ENCODE peak calls at places on chromosomes 7 and 10, in ten cellular contexts. One of them, this sample, is unnamed.

GRCh38 chr10:71282323-71282680 is 36.8 kb upstream of the SLC29A3 start:
- DNase-seq in iPS DF 6.9: no peak
- DNase-seq in stimulated activated CD4-positive, alpha-beta T cell treated with anti-CD3 and anti-CD28 coated beads, Interleukin-1b, Interleukin-23, amount 100 ng/mL, for 24 hours: no peak
- DNase-seq in NCI-H82: no peak
- DNase-seq in GF-D8: no peak
- DNase-seq in EH: no peak
- DNase-seq in stimulated activated CD8-positive, alpha-beta memory T cell treated with anti-CD3 and anti-CD28 coated beads, Interleukin-4, amount 100 ng/mL, for 24 hours: no peak
- DNase-seq in aorta: no peak
- DNase-seq in osteocyte: no peak
- DNase-seq in activated naive CD4-positive, alpha-beta T cell: no peak
- DNase-seq in this sample: no peak

GRCh38 chr7:135974667-135975066 is 2.5 kb downstream of the MTPN start:
- DNase-seq in aorta: no peak
- DNase-seq in osteocyte: no peak
- DNase-seq in stimulated activated CD4-positive, alpha-beta T cell treated with anti-CD3 and anti-CD28 coated beads, Interleukin-1b, Interleukin-23, amount 100 ng/mL, for 24 hours: no peak
- DNase-seq in EH: no peak
- DNase-seq in stimulated activated CD8-positive, alpha-beta memory T cell treated with anti-CD3 and anti-CD28 coated beads, Interleukin-4, amount 100 ng/mL, for 24 hours: no peak
- DNase-seq in GF-D8: no peak
- DNase-seq in activated naive CD4-positive, alpha-beta T cell: no peak
- DNase-seq in iPS DF 6.9: no peak
- DNase-seq in NCI-H82: no peak
- DNase-seq in this sample: no peak

GRCh38 chr10:97000487-97001182 is 168.5 kb downstream of the LCOR start:
- DNase-seq in osteocyte: no peak
- DNase-seq in iPS DF 6.9: no peak
- DNase-seq in stimulated activated CD4-positive, alpha-beta T cell treated with anti-CD3 and anti-CD28 coated beads, Interleukin-1b, Interleukin-23, amount 100 ng/mL, for 24 hours: no peak
- DNase-seq in activated naive CD4-positive, alpha-beta T cell: no peak
- DNase-seq in EH: no peak
- DNase-seq in NCI-H82: no peak
- DNase-seq in stimulated activated CD8-positive, alpha-beta memory T cell treated with anti-CD3 and anti-CD28 coated beads, Interleukin-4, amount 100 ng/mL, for 24 hours: no peak
- DNase-seq in GF-D8: no peak
- DNase-seq in aorta: no peak
- DNase-seq in this sample: peak; percentile 29

GRCh38 chr7:151673216-151673615 is 153.5 kb upstream of the RHEB start:
- DNase-seq in stimulated activated CD8-positive, alpha-beta memory T cell treated with anti-CD3 and anti-CD28 coated beads, Interleukin-4, amount 100 ng/mL, for 24 hours: no peak
- DNase-seq in activated naive CD4-positive, alpha-beta T cell: no peak
- DNase-seq in stimulated activated CD4-positive, alpha-beta T cell treated with anti-CD3 and anti-CD28 coated beads, Interleukin-1b, Interleukin-23, amount 100 ng/mL, for 24 hours: no peak
- DNase-seq in aorta: no peak
- DNase-seq in EH: no peak
- DNase-seq in GF-D8: no peak
- DNase-seq in NCI-H82: no peak
- DNase-seq in osteocyte: no peak
- DNase-seq in iPS DF 6.9: no peak
- DNase-seq in this sample: no peak

GRCh38 chr10:122245136-122245535 is 26.0 kb upstream of the BTBD16 start:
- DNase-seq in activated naive CD4-positive, alpha-beta T cell: no peak
- DNase-seq in GF-D8: no peak
- DNase-seq in stimulated activated CD8-positive, alpha-beta memory T cell treated with anti-CD3 and anti-CD28 coated beads, Interleukin-4, amount 100 ng/mL, for 24 hours: no peak
- DNase-seq in aorta: no peak
- DNase-seq in EH: no peak
- DNase-seq in NCI-H82: no peak
- DNase-seq in stimulated activated CD4-positive, alpha-beta T cell treated with anti-CD3 and anti-CD28 coated beads, Interleukin-1b, Interleukin-23, amount 100 ng/mL, for 24 hours: no peak
- DNase-seq in iPS DF 6.9: no peak
- DNase-seq in osteocyte: no peak
- DNase-seq in this sample: no peak

GRCh38 chr7:100674441-100675407 is 1.2 kb downstream of the GNB2 start:
- DNase-seq in aorta: peak; percentile 80
- DNase-seq in stimulated activated CD8-positive, alpha-beta memory T cell treated with anti-CD3 and anti-CD28 coated beads, Interleukin-4, amount 100 ng/mL, for 24 hours: peak; percentile 28
- DNase-seq in NCI-H82: peak; percentile 58
- DNase-seq in activated naive CD4-positive, alpha-beta T cell: peak; percentile 52
- DNase-seq in GF-D8: no peak
- DNase-seq in osteocyte: no peak
- DNase-seq in EH: peak; percentile 16
- DNase-seq in iPS DF 6.9: no peak
- DNase-seq in stimulated activated CD4-positive, alpha-beta T cell treated with anti-CD3 and anti-CD28 coated beads, Interleukin-1b, Interleukin-23, amount 100 ng/mL, for 24 hours: no peak
- DNase-seq in this sample: no peak

GRCh38 chr10:47025540-47026300 is 114.5 kb downstream of the PTPN20 start:
- DNase-seq in stimulated activated CD8-positive, alpha-beta memory T cell treated with anti-CD3 and anti-CD28 coated beads, Interleukin-4, amount 100 ng/mL, for 24 hours: no peak
- DNase-seq in NCI-H82: peak; percentile 55
- DNase-seq in aorta: peak; percentile 82
- DNase-seq in iPS DF 6.9: no peak
- DNase-seq in osteocyte: peak; percentile 72
- DNase-seq in activated naive CD4-positive, alpha-beta T cell: no peak
- DNase-seq in GF-D8: no peak
- DNase-seq in EH: peak; percentile 88
- DNase-seq in stimulated activated CD4-positive, alpha-beta T cell treated with anti-CD3 and anti-CD28 coated beads, Interleukin-1b, Interleukin-23, amount 100 ng/mL, for 24 hours: no peak
- DNase-seq in this sample: peak; percentile 63

GRCh38 chr10:102117391-102118159 is 2.6 kb downstream of the LDB1 start:
- DNase-seq in GF-D8: peak; percentile 87
- DNase-seq in aorta: peak; percentile 93
- DNase-seq in stimulated activated CD4-positive, alpha-beta T cell treated with anti-CD3 and anti-CD28 coated beads, Interleukin-1b, Interleukin-23, amount 100 ng/mL, for 24 hours: peak; percentile 51
- DNase-seq in iPS DF 6.9: no peak
- DNase-seq in osteocyte: peak; percentile 95
- DNase-seq in NCI-H82: peak; percentile 81
- DNase-seq in activated naive CD4-positive, alpha-beta T cell: peak; percentile 54
- DNase-seq in EH: peak; percentile 78
- DNase-seq in stimulated activated CD8-positive, alpha-beta memory T cell treated with anti-CD3 and anti-CD28 coated beads, Interleukin-4, amount 100 ng/mL, for 24 hours: peak; percentile 45
- DNase-seq in this sample: peak; percentile 77

GRCh38 chr7:137475966-137476365 is 132.4 kb upstream of the PTN start:
- DNase-seq in activated naive CD4-positive, alpha-beta T cell: no peak
- DNase-seq in GF-D8: no peak
- DNase-seq in aorta: no peak
- DNase-seq in iPS DF 6.9: no peak
- DNase-seq in NCI-H82: no peak
- DNase-seq in stimulated activated CD4-positive, alpha-beta T cell treated with anti-CD3 and anti-CD28 coated beads, Interleukin-1b, Interleukin-23, amount 100 ng/mL, for 24 hours: no peak
- DNase-seq in stimulated activated CD8-positive, alpha-beta memory T cell treated with anti-CD3 and anti-CD28 coated beads, Interleukin-4, amount 100 ng/mL, for 24 hours: no peak
- DNase-seq in EH: no peak
- DNase-seq in osteocyte: no peak
- DNase-seq in this sample: no peak

GRCh38 chr10:51770719-51771118 is 71.3 kb upstream of the CSTF2T start:
- DNase-seq in osteocyte: no peak
- DNase-seq in iPS DF 6.9: no peak
- DNase-seq in NCI-H82: no peak
- DNase-seq in stimulated activated CD8-positive, alpha-beta memory T cell treated with anti-CD3 and anti-CD28 coated beads, Interleukin-4, amount 100 ng/mL, for 24 hours: no peak
- DNase-seq in aorta: no peak
- DNase-seq in activated naive CD4-positive, alpha-beta T cell: no peak
- DNase-seq in GF-D8: no peak
- DNase-seq in stimulated activated CD4-positive, alpha-beta T cell treated with anti-CD3 and anti-CD28 coated beads, Interleukin-1b, Interleukin-23, amount 100 ng/mL, for 24 hours: no peak
- DNase-seq in EH: no peak
- DNase-seq in this sample: no peak

GRCh38 chr10:67306588-67307205 is 380.9 kb downstream of the LRRTM3 start:
- DNase-seq in NCI-H82: peak; percentile 57
- DNase-seq in EH: peak; percentile 3
- DNase-seq in iPS DF 6.9: peak; percentile 31
- DNase-seq in activated naive CD4-positive, alpha-beta T cell: no peak
- DNase-seq in GF-D8: no peak
- DNase-seq in osteocyte: no peak
- DNase-seq in stimulated activated CD4-positive, alpha-beta T cell treated with anti-CD3 and anti-CD28 coated beads, Interleukin-1b, Interleukin-23, amount 100 ng/mL, for 24 hours: no peak
- DNase-seq in aorta: no peak
- DNase-seq in stimulated activated CD8-positive, alpha-beta memory T cell treated with anti-CD3 and anti-CD28 coated beads, Interleukin-4, amount 100 ng/mL, for 24 hours: no peak
- DNase-seq in this sample: peak; percentile 4

GRCh38 chr7:131670401-131670800 is 114.0 kb upstream of the PODXL start:
- DNase-seq in NCI-H82: no peak
- DNase-seq in iPS DF 6.9: no peak
- DNase-seq in osteocyte: no peak
- DNase-seq in stimulated activated CD8-positive, alpha-beta memory T cell treated with anti-CD3 and anti-CD28 coated beads, Interleukin-4, amount 100 ng/mL, for 24 hours: no peak
- DNase-seq in stimulated activated CD4-positive, alpha-beta T cell treated with anti-CD3 and anti-CD28 coated beads, Interleukin-1b, Interleukin-23, amount 100 ng/mL, for 24 hours: no peak
- DNase-seq in GF-D8: no peak
- DNase-seq in activated naive CD4-positive, alpha-beta T cell: no peak
- DNase-seq in EH: no peak
- DNase-seq in aorta: no peak
- DNase-seq in this sample: no peak

GRCh38 chr10:89217057-89217990 is 10.2 kb upstream of the CH25H start:
- DNase-seq in stimulated activated CD8-positive, alpha-beta memory T cell treated with anti-CD3 and anti-CD28 coated beads, Interleukin-4, amount 100 ng/mL, for 24 hours: peak; percentile 26
- DNase-seq in activated naive CD4-positive, alpha-beta T cell: peak; percentile 42
- DNase-seq in iPS DF 6.9: no peak
- DNase-seq in aorta: no peak
- DNase-seq in GF-D8: no peak
- DNase-seq in NCI-H82: peak; percentile 52
- DNase-seq in osteocyte: no peak
- DNase-seq in EH: peak; percentile 64
- DNase-seq in stimulated activated CD4-positive, alpha-beta T cell treated with anti-CD3 and anti-CD28 coated beads, Interleukin-1b, Interleukin-23, amount 100 ng/mL, for 24 hours: peak; percentile 32
- DNase-seq in this sample: peak; percentile 65

GRCh38 chr7:134750083-134751062 is 29.1 kb upstream of the CALD1 start:
- DNase-seq in stimulated activated CD4-positive, alpha-beta T cell treated with anti-CD3 and anti-CD28 coated beads, Interleukin-1b, Interleukin-23, amount 100 ng/mL, for 24 hours: peak; percentile 45
- DNase-seq in osteocyte: no peak
- DNase-seq in activated naive CD4-positive, alpha-beta T cell: peak; percentile 50
- DNase-seq in EH: peak; percentile 63
- DNase-seq in NCI-H82: peak; percentile 64
- DNase-seq in GF-D8: no peak
- DNase-seq in stimulated activated CD8-positive, alpha-beta memory T cell treated with anti-CD3 and anti-CD28 coated beads, Interleukin-4, amount 100 ng/mL, for 24 hours: peak; percentile 41
- DNase-seq in aorta: no peak
- DNase-seq in iPS DF 6.9: peak; percentile 63
- DNase-seq in this sample: peak; percentile 59

GRCh38 chr7:76326646-76327233 is 24.3 kb downstream of the HSPB1 start:
- DNase-seq in stimulated activated CD4-positive, alpha-beta T cell treated with anti-CD3 and anti-CD28 coated beads, Interleukin-1b, Interleukin-23, amount 100 ng/mL, for 24 hours: no peak
- DNase-seq in activated naive CD4-positive, alpha-beta T cell: no peak
- DNase-seq in aorta: no peak
- DNase-seq in stimulated activated CD8-positive, alpha-beta memory T cell treated with anti-CD3 and anti-CD28 coated beads, Interleukin-4, amount 100 ng/mL, for 24 hours: no peak
- DNase-seq in osteocyte: no peak
- DNase-seq in NCI-H82: no peak
- DNase-seq in iPS DF 6.9: no peak
- DNase-seq in GF-D8: no peak
- DNase-seq in EH: peak; percentile 70
- DNase-seq in this sample: peak; percentile 57

GRCh38 chr7:70492641-70493040 is 639.3 kb upstream of the GALNT17 start:
- DNase-seq in osteocyte: no peak
- DNase-seq in NCI-H82: no peak
- DNase-seq in iPS DF 6.9: no peak
- DNase-seq in activated naive CD4-positive, alpha-beta T cell: no peak
- DNase-seq in EH: no peak
- DNase-seq in aorta: no peak
- DNase-seq in stimulated activated CD4-positive, alpha-beta T cell treated with anti-CD3 and anti-CD28 coated beads, Interleukin-1b, Interleukin-23, amount 100 ng/mL, for 24 hours: no peak
- DNase-seq in GF-D8: no peak
- DNase-seq in stimulated activated CD8-positive, alpha-beta memory T cell treated with anti-CD3 and anti-CD28 coated beads, Interleukin-4, amount 100 ng/mL, for 24 hours: no peak
- DNase-seq in this sample: no peak

GRCh38 chr10:133464582-133465031 is 10.9 kb downstream of the SCART1 start:
- DNase-seq in iPS DF 6.9: no peak
- DNase-seq in GF-D8: no peak
- DNase-seq in NCI-H82: no peak
- DNase-seq in EH: no peak
- DNase-seq in aorta: no peak
- DNase-seq in activated naive CD4-positive, alpha-beta T cell: no peak
- DNase-seq in stimulated activated CD4-positive, alpha-beta T cell treated with anti-CD3 and anti-CD28 coated beads, Interleukin-1b, Interleukin-23, amount 100 ng/mL, for 24 hours: no peak
- DNase-seq in stimulated activated CD8-positive, alpha-beta memory T cell treated with anti-CD3 and anti-CD28 coated beads, Interleukin-4, amount 100 ng/mL, for 24 hours: no peak
- DNase-seq in osteocyte: peak; percentile 77
- DNase-seq in this sample: no peak

GRCh38 chr10:18219096-18219495 is 78.9 kb downstream of the CACNB2 start:
- DNase-seq in NCI-H82: no peak
- DNase-seq in GF-D8: no peak
- DNase-seq in stimulated activated CD8-positive, alpha-beta memory T cell treated with anti-CD3 and anti-CD28 coated beads, Interleukin-4, amount 100 ng/mL, for 24 hours: no peak
- DNase-seq in aorta: no peak
- DNase-seq in stimulated activated CD4-positive, alpha-beta T cell treated with anti-CD3 and anti-CD28 coated beads, Interleukin-1b, Interleukin-23, amount 100 ng/mL, for 24 hours: no peak
- DNase-seq in EH: no peak
- DNase-seq in osteocyte: no peak
- DNase-seq in activated naive CD4-positive, alpha-beta T cell: no peak
- DNase-seq in iPS DF 6.9: no peak
- DNase-seq in this sample: no peak

GRCh38 chr10:131839351-131839750 is 61.5 kb upstream of the PPP2R2D start:
- DNase-seq in aorta: peak; percentile 59
- DNase-seq in EH: no peak
- DNase-seq in stimulated activated CD4-positive, alpha-beta T cell treated with anti-CD3 and anti-CD28 coated beads, Interleukin-1b, Interleukin-23, amount 100 ng/mL, for 24 hours: no peak
- DNase-seq in stimulated activated CD8-positive, alpha-beta memory T cell treated with anti-CD3 and anti-CD28 coated beads, Interleukin-4, amount 100 ng/mL, for 24 hours: no peak
- DNase-seq in osteocyte: no peak
- DNase-seq in activated naive CD4-positive, alpha-beta T cell: no peak
- DNase-seq in GF-D8: no peak
- DNase-seq in NCI-H82: no peak
- DNase-seq in iPS DF 6.9: no peak
- DNase-seq in this sample: no peak

GRCh38 chr7:137386966-137387365 is 43.4 kb upstream of the PTN start:
- DNase-seq in osteocyte: no peak
- DNase-seq in stimulated activated CD8-positive, alpha-beta memory T cell treated with anti-CD3 and anti-CD28 coated beads, Interleukin-4, amount 100 ng/mL, for 24 hours: no peak
- DNase-seq in EH: no peak
- DNase-seq in activated naive CD4-positive, alpha-beta T cell: no peak
- DNase-seq in NCI-H82: no peak
- DNase-seq in GF-D8: no peak
- DNase-seq in iPS DF 6.9: no peak
- DNase-seq in stimulated activated CD4-positive, alpha-beta T cell treated with anti-CD3 and anti-CD28 coated beads, Interleukin-1b, Interleukin-23, amount 100 ng/mL, for 24 hours: no peak
- DNase-seq in aorta: no peak
- DNase-seq in this sample: no peak

GRCh38 chr7:44103941-44104879 is at the start of gene AEBP1:
- DNase-seq in stimulated activated CD8-positive, alpha-beta memory T cell treated with anti-CD3 and anti-CD28 coated beads, Interleukin-4, amount 100 ng/mL, for 24 hours: no peak
- DNase-seq in osteocyte: no peak
- DNase-seq in NCI-H82: peak; percentile 77
- DNase-seq in iPS DF 6.9: no peak
- DNase-seq in GF-D8: no peak
- DNase-seq in aorta: peak; percentile 83
- DNase-seq in stimulated activated CD4-positive, alpha-beta T cell treated with anti-CD3 and anti-CD28 coated beads, Interleukin-1b, Interleukin-23, amount 100 ng/mL, for 24 hours: no peak
- DNase-seq in EH: peak; percentile 70
- DNase-seq in activated naive CD4-positive, alpha-beta T cell: peak; percentile 34
- DNase-seq in this sample: peak; percentile 59

GRCh38 chr10:62511656-62512055 is 137.5 kb downstream of the ZNF365 start:
- DNase-seq in osteocyte: no peak
- DNase-seq in aorta: no peak
- DNase-seq in stimulated activated CD8-positive, alpha-beta memory T cell treated with anti-CD3 and anti-CD28 coated beads, Interleukin-4, amount 100 ng/mL, for 24 hours: no peak
- DNase-seq in stimulated activated CD4-positive, alpha-beta T cell treated with anti-CD3 and anti-CD28 coated beads, Interleukin-1b, Interleukin-23, amount 100 ng/mL, for 24 hours: no peak
- DNase-seq in iPS DF 6.9: no peak
- DNase-seq in NCI-H82: no peak
- DNase-seq in EH: no peak
- DNase-seq in GF-D8: no peak
- DNase-seq in activated naive CD4-positive, alpha-beta T cell: no peak
- DNase-seq in this sample: no peak

GRCh38 chr10:76119515-76119914 is 688.1 kb downstream of the LRMDA start:
- DNase-seq in iPS DF 6.9: no peak
- DNase-seq in osteocyte: no peak
- DNase-seq in stimulated activated CD8-positive, alpha-beta memory T cell treated with anti-CD3 and anti-CD28 coated beads, Interleukin-4, amount 100 ng/mL, for 24 hours: no peak
- DNase-seq in GF-D8: no peak
- DNase-seq in activated naive CD4-positive, alpha-beta T cell: no peak
- DNase-seq in aorta: no peak
- DNase-seq in NCI-H82: no peak
- DNase-seq in EH: peak; percentile 95
- DNase-seq in stimulated activated CD4-positive, alpha-beta T cell treated with anti-CD3 and anti-CD28 coated beads, Interleukin-1b, Interleukin-23, amount 100 ng/mL, for 24 hours: no peak
- DNase-seq in this sample: peak; percentile 86

GRCh38 chr7:127733976-127734375 is 82.0 kb downstream of the SND1 start:
- DNase-seq in NCI-H82: no peak
- DNase-seq in stimulated activated CD8-positive, alpha-beta memory T cell treated with anti-CD3 and anti-CD28 coated beads, Interleukin-4, amount 100 ng/mL, for 24 hours: no peak
- DNase-seq in aorta: no peak
- DNase-seq in iPS DF 6.9: no peak
- DNase-seq in osteocyte: no peak
- DNase-seq in stimulated activated CD4-positive, alpha-beta T cell treated with anti-CD3 and anti-CD28 coated beads, Interleukin-1b, Interleukin-23, amount 100 ng/mL, for 24 hours: no peak
- DNase-seq in activated naive CD4-positive, alpha-beta T cell: no peak
- DNase-seq in GF-D8: no peak
- DNase-seq in EH: peak; percentile 28
- DNase-seq in this sample: no peak

GRCh38 chr7:142300689-142301088 is 42.8 kb upstream of the PRSS58 start:
- DNase-seq in NCI-H82: peak; percentile 73
- DNase-seq in aorta: no peak
- DNase-seq in GF-D8: no peak
- DNase-seq in EH: no peak
- DNase-seq in stimulated activated CD4-positive, alpha-beta T cell treated with anti-CD3 and anti-CD28 coated beads, Interleukin-1b, Interleukin-23, amount 100 ng/mL, for 24 hours: no peak
- DNase-seq in iPS DF 6.9: peak; percentile 55
- DNase-seq in activated naive CD4-positive, alpha-beta T cell: no peak
- DNase-seq in osteocyte: no peak
- DNase-seq in stimulated activated CD8-positive, alpha-beta memory T cell treated with anti-CD3 and anti-CD28 coated beads, Interleukin-4, amount 100 ng/mL, for 24 hours: peak; percentile 15
- DNase-seq in this sample: peak; percentile 8

GRCh38 chr10:21675157-21675796 is 141.2 kb downstream of the MLLT10 start:
- DNase-seq in stimulated activated CD8-positive, alpha-beta memory T cell treated with anti-CD3 and anti-CD28 coated beads, Interleukin-4, amount 100 ng/mL, for 24 hours: no peak
- DNase-seq in aorta: no peak
- DNase-seq in NCI-H82: peak; percentile 60
- DNase-seq in EH: peak; percentile 44
- DNase-seq in stimulated activated CD4-positive, alpha-beta T cell treated with anti-CD3 and anti-CD28 coated beads, Interleukin-1b, Interleukin-23, amount 100 ng/mL, for 24 hours: no peak
- DNase-seq in activated naive CD4-positive, alpha-beta T cell: peak; percentile 2
- DNase-seq in GF-D8: no peak
- DNase-seq in osteocyte: no peak
- DNase-seq in iPS DF 6.9: peak; percentile 22
- DNase-seq in this sample: peak; percentile 41

GRCh38 chr10:127848226-127848625 is 44.5 kb downstream of the CLRN3 start:
- DNase-seq in NCI-H82: no peak
- DNase-seq in stimulated activated CD4-positive, alpha-beta T cell treated with anti-CD3 and anti-CD28 coated beads, Interleukin-1b, Interleukin-23, amount 100 ng/mL, for 24 hours: no peak
- DNase-seq in EH: no peak
- DNase-seq in aorta: no peak
- DNase-seq in iPS DF 6.9: no peak
- DNase-seq in GF-D8: no peak
- DNase-seq in osteocyte: no peak
- DNase-seq in activated naive CD4-positive, alpha-beta T cell: no peak
- DNase-seq in stimulated activated CD8-positive, alpha-beta memory T cell treated with anti-CD3 and anti-CD28 coated beads, Interleukin-4, amount 100 ng/mL, for 24 hours: no peak
- DNase-seq in this sample: no peak

GRCh38 chr10:14736600-14737081 is 38.1 kb downstream of the FAM107B start:
- DNase-seq in NCI-H82: no peak
- DNase-seq in iPS DF 6.9: no peak
- DNase-seq in stimulated activated CD8-positive, alpha-beta memory T cell treated with anti-CD3 and anti-CD28 coated beads, Interleukin-4, amount 100 ng/mL, for 24 hours: no peak
- DNase-seq in activated naive CD4-positive, alpha-beta T cell: no peak
- DNase-seq in aorta: no peak
- DNase-seq in osteocyte: no peak
- DNase-seq in stimulated activated CD4-positive, alpha-beta T cell treated with anti-CD3 and anti-CD28 coated beads, Interleukin-1b, Interleukin-23, amount 100 ng/mL, for 24 hours: no peak
- DNase-seq in EH: peak; percentile 90
- DNase-seq in GF-D8: no peak
- DNase-seq in this sample: peak; percentile 17